ENCODE peak calls at places on chromosomes 11 and 22, in ten cellular contexts. One of them, this sample, is unnamed.
A peak's percentile ranks its signal among the peaks of the same experiment; 100 is the strongest.

GRCh38 chr11:43517518-43517917 is 158.8 kb downstream of the TTC17 start:
- DNase-seq in astrocyte: peak; percentile 19
- DNase-seq in PC-3: no peak
- DNase-seq in colonic mucosa: no peak
- DNase-seq in AG10803: peak; percentile 8
- DNase-seq in AG04450: no peak
- DNase-seq in AG09319: no peak
- DNase-seq in endothelial cell of umbilical vein: no peak
- DNase-seq in hepatocyte: no peak
- DNase-seq in mucosa of descending colon: no peak
- DNase-seq in this sample: no peak

GRCh38 chr11:108569896-108570295 is 23.7 kb downstream of the EXPH5 start:
- DNase-seq in astrocyte: no peak
- DNase-seq in PC-3: no peak
- DNase-seq in colonic mucosa: no peak
- DNase-seq in AG10803: no peak
- DNase-seq in AG04450: no peak
- DNase-seq in AG09319: no peak
- DNase-seq in endothelial cell of umbilical vein: no peak
- DNase-seq in hepatocyte: no peak
- DNase-seq in mucosa of descending colon: no peak
- DNase-seq in this sample: no peak

GRCh38 chr11:18395735-18396504 is 1.6 kb downstream of the LDHA start:
- DNase-seq in astrocyte: peak; percentile 98
- DNase-seq in PC-3: peak; percentile 98
- DNase-seq in colonic mucosa: peak; percentile 98
- DNase-seq in AG10803: peak; percentile 99
- DNase-seq in AG04450: peak; percentile 99
- DNase-seq in AG09319: peak; percentile 100
- DNase-seq in endothelial cell of umbilical vein: peak; percentile 100
- DNase-seq in hepatocyte: peak; percentile 99
- DNase-seq in mucosa of descending colon: peak; percentile 99
- DNase-seq in this sample: peak; percentile 98

GRCh38 chr11:72240461-72241289 is 3.3 kb downstream of the PHOX2A start:
- DNase-seq in astrocyte: no peak
- DNase-seq in PC-3: no peak
- DNase-seq in colonic mucosa: no peak
- DNase-seq in AG10803: no peak
- DNase-seq in AG04450: no peak
- DNase-seq in AG09319: no peak
- DNase-seq in endothelial cell of umbilical vein: no peak
- DNase-seq in hepatocyte: peak; percentile 14
- DNase-seq in mucosa of descending colon: no peak
- DNase-seq in this sample: no peak

GRCh38 chr11:85875505-85875904 is 20.3 kb downstream of the CCDC83 start:
- DNase-seq in astrocyte: peak; percentile 72
- DNase-seq in PC-3: peak; percentile 88
- DNase-seq in colonic mucosa: no peak
- DNase-seq in AG10803: peak; percentile 77
- DNase-seq in AG04450: no peak
- DNase-seq in AG09319: no peak
- DNase-seq in endothelial cell of umbilical vein: no peak
- DNase-seq in hepatocyte: no peak
- DNase-seq in mucosa of descending colon: no peak
- DNase-seq in this sample: no peak

GRCh38 chr22:37255558-37256006 is 11.5 kb upstream of the RAC2 start:
- DNase-seq in astrocyte: no peak
- DNase-seq in PC-3: no peak
- DNase-seq in colonic mucosa: no peak
- DNase-seq in AG10803: no peak
- DNase-seq in AG04450: no peak
- DNase-seq in AG09319: no peak
- DNase-seq in endothelial cell of umbilical vein: no peak
- DNase-seq in hepatocyte: no peak
- DNase-seq in mucosa of descending colon: no peak
- DNase-seq in this sample: no peak

GRCh38 chr22:50468626-50469025 is 6.2 kb downstream of the SBF1 start:
- DNase-seq in astrocyte: no peak
- DNase-seq in PC-3: no peak
- DNase-seq in colonic mucosa: no peak
- DNase-seq in AG10803: no peak
- DNase-seq in AG04450: no peak
- DNase-seq in AG09319: no peak
- DNase-seq in endothelial cell of umbilical vein: no peak
- DNase-seq in hepatocyte: no peak
- DNase-seq in mucosa of descending colon: no peak
- DNase-seq in this sample: no peak

GRCh38 chr11:68002943-68003845 is 703 bp downstream of the UNC93B1 start:
- DNase-seq in astrocyte: no peak
- DNase-seq in PC-3: peak; percentile 48
- DNase-seq in colonic mucosa: peak; percentile 59
- DNase-seq in AG10803: no peak
- DNase-seq in AG04450: no peak
- DNase-seq in AG09319: no peak
- DNase-seq in endothelial cell of umbilical vein: no peak
- DNase-seq in hepatocyte: peak; percentile 58
- DNase-seq in mucosa of descending colon: peak; percentile 81
- DNase-seq in this sample: peak; percentile 60

GRCh38 chr11:1744137-1744878 is 6.1 kb downstream of the IFITM10 start:
- DNase-seq in astrocyte: no peak
- DNase-seq in PC-3: no peak
- DNase-seq in colonic mucosa: no peak
- DNase-seq in AG10803: no peak
- DNase-seq in AG04450: no peak
- DNase-seq in AG09319: no peak
- DNase-seq in endothelial cell of umbilical vein: no peak
- DNase-seq in hepatocyte: no peak
- DNase-seq in mucosa of descending colon: no peak
- DNase-seq in this sample: no peak

GRCh38 chr11:96241351-96241841 is 101.6 kb downstream of the MAML2 start:
- DNase-seq in astrocyte: no peak
- DNase-seq in PC-3: no peak
- DNase-seq in colonic mucosa: peak; percentile 72
- DNase-seq in AG10803: no peak
- DNase-seq in AG04450: no peak
- DNase-seq in AG09319: no peak
- DNase-seq in endothelial cell of umbilical vein: no peak
- DNase-seq in hepatocyte: peak; percentile 46
- DNase-seq in mucosa of descending colon: no peak
- DNase-seq in this sample: peak; percentile 29
- TF ChIP-seq CTCF in astrocyte: no peak
- TF ChIP-seq CTCF in PC-3: peak; percentile 56
- TF ChIP-seq CTCF in colonic mucosa: no peak
- TF ChIP-seq CTCF in AG10803: no peak
- TF ChIP-seq CTCF in AG04450: no peak
- TF ChIP-seq CTCF in AG09319: no peak
- TF ChIP-seq CTCF in endothelial cell of umbilical vein: no peak
- TF ChIP-seq CTCF in hepatocyte: no peak
- TF ChIP-seq CTCF in mucosa of descending colon: no peak
- TF ChIP-seq CTCF in this sample: no peak

DNA sequence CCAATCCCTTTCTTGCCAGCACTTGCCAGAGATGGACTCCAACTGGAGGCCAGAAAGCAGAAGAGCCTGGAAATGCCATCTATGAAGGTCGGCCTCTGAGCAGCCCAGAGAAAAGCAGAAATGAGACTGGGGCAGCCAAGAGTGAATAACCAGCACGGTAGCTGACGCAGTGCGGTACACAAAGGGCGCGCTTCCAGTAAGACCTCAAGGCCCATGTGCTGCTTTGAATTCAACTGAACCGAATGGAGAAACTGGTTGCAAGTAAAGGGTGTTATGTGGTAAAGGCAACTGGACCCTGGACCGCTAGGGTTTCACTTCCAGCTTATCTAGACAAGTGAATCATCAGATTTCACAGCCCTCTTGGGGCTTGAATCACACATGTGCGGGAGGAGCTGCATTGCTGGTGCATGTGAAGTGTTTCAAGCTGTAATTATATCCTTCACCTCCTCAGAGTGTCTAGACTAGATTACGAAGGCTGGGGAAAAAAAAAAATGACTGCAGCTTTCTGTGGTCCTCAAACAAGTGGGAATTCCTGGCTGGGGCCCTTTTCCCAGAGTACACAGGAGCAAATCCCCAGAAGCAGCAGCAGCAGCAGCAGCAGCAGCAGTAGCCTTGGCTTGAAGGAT is 128.9 kb downstream of the CCDC34 start:
- DNase-seq in astrocyte: peak; percentile 100
- DNase-seq in PC-3: peak; percentile 56
- DNase-seq in colonic mucosa: peak; percentile 69
- DNase-seq in AG10803: peak; percentile 99
- DNase-seq in AG04450: peak; percentile 61
- DNase-seq in AG09319: peak; percentile 92
- DNase-seq in endothelial cell of umbilical vein: no peak
- DNase-seq in hepatocyte: peak; percentile 86
- DNase-seq in mucosa of descending colon: peak; percentile 34
- DNase-seq in this sample: no peak
- TF ChIP-seq CTCF in astrocyte: no peak
- TF ChIP-seq CTCF in PC-3: no peak
- TF ChIP-seq CTCF in colonic mucosa: no peak
- TF ChIP-seq CTCF in AG10803: peak; percentile 26
- TF ChIP-seq CTCF in AG04450: no peak
- TF ChIP-seq CTCF in AG09319: no peak
- TF ChIP-seq CTCF in endothelial cell of umbilical vein: no peak
- TF ChIP-seq CTCF in hepatocyte: no peak
- TF ChIP-seq CTCF in mucosa of descending colon: no peak
- TF ChIP-seq CTCF in this sample: no peak

GRCh38 chr22:19981171-19981960 is 35.3 kb downstream of the ARVCF start:
- DNase-seq in astrocyte: no peak
- DNase-seq in PC-3: no peak
- DNase-seq in colonic mucosa: no peak
- DNase-seq in AG10803: no peak
- DNase-seq in AG04450: no peak
- DNase-seq in AG09319: no peak
- DNase-seq in endothelial cell of umbilical vein: no peak
- DNase-seq in hepatocyte: no peak
- DNase-seq in mucosa of descending colon: peak; percentile 21
- DNase-seq in this sample: no peak
- TF ChIP-seq CTCF in astrocyte: no peak
- TF ChIP-seq CTCF in PC-3: no peak
- TF ChIP-seq CTCF in colonic mucosa: no peak
- TF ChIP-seq CTCF in AG10803: no peak
- TF ChIP-seq CTCF in AG04450: no peak
- TF ChIP-seq CTCF in AG09319: no peak
- TF ChIP-seq CTCF in endothelial cell of umbilical vein: no peak
- TF ChIP-seq CTCF in hepatocyte: no peak
- TF ChIP-seq CTCF in mucosa of descending colon: no peak
- TF ChIP-seq CTCF in this sample: no peak

DNA sequence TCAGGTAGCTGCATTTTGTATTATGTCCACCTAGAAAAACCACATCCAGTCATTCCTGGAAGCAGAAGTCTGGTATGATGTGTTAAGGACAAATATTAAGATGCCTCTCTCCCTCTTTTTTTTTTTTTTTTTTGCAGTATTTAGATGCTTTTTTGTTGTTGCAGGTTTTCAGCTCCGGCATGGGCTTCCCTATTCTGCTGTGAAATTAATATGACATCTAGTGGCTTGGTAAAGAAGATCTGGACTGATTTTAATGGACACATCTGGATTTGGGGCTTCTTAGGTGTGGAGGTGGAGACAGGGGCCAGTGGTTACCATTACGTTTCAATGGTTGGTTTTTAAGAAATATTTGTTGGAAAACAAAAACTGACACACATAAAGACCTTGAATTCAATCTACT is 47.5 kb upstream of the RASSF10 start:
- DNase-seq in astrocyte: no peak
- DNase-seq in PC-3: peak; percentile 16
- DNase-seq in colonic mucosa: no peak
- DNase-seq in AG10803: peak; percentile 48
- DNase-seq in AG04450: no peak
- DNase-seq in AG09319: no peak
- DNase-seq in endothelial cell of umbilical vein: no peak
- DNase-seq in hepatocyte: no peak
- DNase-seq in mucosa of descending colon: no peak
- DNase-seq in this sample: no peak
- TF ChIP-seq CTCF in astrocyte: no peak
- TF ChIP-seq CTCF in PC-3: peak; percentile 39
- TF ChIP-seq CTCF in colonic mucosa: no peak
- TF ChIP-seq CTCF in AG10803: peak; percentile 39
- TF ChIP-seq CTCF in AG04450: peak; percentile 13
- TF ChIP-seq CTCF in AG09319: peak; percentile 28
- TF ChIP-seq CTCF in endothelial cell of umbilical vein: no peak
- TF ChIP-seq CTCF in hepatocyte: peak; percentile 32
- TF ChIP-seq CTCF in mucosa of descending colon: no peak
- TF ChIP-seq CTCF in this sample: no peak

DNA sequence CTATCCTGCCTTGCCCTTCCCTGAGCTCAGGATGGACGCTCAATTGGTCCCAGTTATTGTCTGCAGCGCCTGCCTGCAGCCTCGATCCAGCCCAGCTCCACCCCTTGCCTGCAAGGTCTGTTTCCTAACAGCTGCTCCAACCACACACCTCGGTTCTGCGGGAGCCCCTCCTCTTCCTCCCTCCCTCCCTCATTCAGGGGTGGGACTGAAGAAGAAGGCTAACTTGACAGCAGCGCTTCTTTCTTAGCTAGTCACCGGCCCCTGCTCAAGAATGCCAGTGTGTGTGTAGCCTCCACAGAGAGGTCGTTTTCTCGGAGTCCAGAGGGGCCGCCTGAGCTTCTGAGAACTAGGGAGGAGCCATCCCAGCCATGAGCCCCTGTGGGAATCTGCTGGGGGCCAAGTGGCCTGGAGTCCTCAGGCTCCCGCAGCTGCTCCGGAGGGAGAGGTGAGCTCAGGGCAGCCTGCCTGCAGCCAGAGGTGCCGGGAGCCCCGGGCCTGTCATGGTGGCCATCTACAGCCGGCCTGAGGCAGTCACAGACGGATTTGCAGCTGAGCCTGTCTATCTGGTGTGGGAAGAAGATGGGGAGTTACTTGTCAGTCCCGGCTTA is 36.1 kb downstream of the LIMK2 start:
- DNase-seq in astrocyte: peak; percentile 94
- DNase-seq in PC-3: peak; percentile 52
- DNase-seq in colonic mucosa: peak; percentile 55
- DNase-seq in AG10803: peak; percentile 89
- DNase-seq in AG04450: peak; percentile 80
- DNase-seq in AG09319: peak; percentile 68
- DNase-seq in endothelial cell of umbilical vein: peak; percentile 60
- DNase-seq in hepatocyte: peak; percentile 92
- DNase-seq in mucosa of descending colon: peak; percentile 60
- DNase-seq in this sample: no peak
- TF ChIP-seq CTCF in astrocyte: no peak
- TF ChIP-seq CTCF in PC-3: no peak
- TF ChIP-seq CTCF in colonic mucosa: no peak
- TF ChIP-seq CTCF in AG10803: no peak
- TF ChIP-seq CTCF in AG04450: no peak
- TF ChIP-seq CTCF in AG09319: no peak
- TF ChIP-seq CTCF in endothelial cell of umbilical vein: no peak
- TF ChIP-seq CTCF in hepatocyte: no peak
- TF ChIP-seq CTCF in mucosa of descending colon: no peak
- TF ChIP-seq CTCF in this sample: no peak

This sample was measured in Calu3.